ENCODE peak calls at places on chromosomes 5 and 9, in eight cellular contexts. X is iPS DF 6.9, Y is right atrium auricular region, E is H1, C is astrocyte of the spinal cord, W is psoas muscle, V is uterus, G is Karpas-422. B is an unnamed sample.

GRCh38 chr5:57335092-57335491 is 147.5 kb downstream of the ACTBL2 start:
- DNase-seq in X (no peak), Y (no peak), E (no peak), C (peak), W (no peak), V (no peak), G (no peak), B (no peak)

GRCh38 chr5:1106385-1107166 is 5.3 kb downstream of the SLC12A7 start:
- DNase-seq in X (no peak), Y (no peak), E (no peak), C (no peak), W (no peak), V (no peak), G (no peak), B (no peak)

GRCh38 chr5:158056426-158056825 is 197.5 kb upstream of the CLINT1 start:
- DNase-seq in X (no peak), Y (no peak), E (no peak), C (no peak), W (no peak), V (no peak), G (no peak), B (peak)

GRCh38 chr5:109911731-109912130 is 222.0 kb downstream of the MAN2A1 start:
- DNase-seq in X (no peak), Y (no peak), E (no peak), C (peak), W (no peak), V (no peak), G (no peak), B (peak)

GRCh38 chr9:27337833-27338526 is 41.0 kb upstream of the EQTN start:
- DNase-seq in X (no peak), Y (no peak), E (no peak), C (no peak), W (no peak), V (no peak), G (no peak), B (no peak)

GRCh38 chr9:108956098-108956533 is 21.9 kb downstream of the ABITRAM start:
- DNase-seq in X (no peak), Y (no peak), E (no peak), C (no peak), W (no peak), V (no peak), G (no peak), B (no peak)

GRCh38 chr9:71349218-71349617 is 227.8 kb upstream of the TRPM3 start:
- DNase-seq in X (no peak), Y (no peak), E (no peak), C (peak), W (no peak), V (no peak), G (no peak), B (peak)

GRCh38 chr5:150183436-150183835 is 6.4 kb upstream of the SLC6A7 start:
- DNase-seq in X (no peak), Y (no peak), E (no peak), C (no peak), W (no peak), V (no peak), G (no peak), B (no peak)

GRCh38 chr9:75775173-75775572 is 115.3 kb upstream of the PCSK5 start:
- DNase-seq in X (no peak), Y (no peak), E (no peak), C (no peak), W (no peak), V (no peak), G (no peak), B (no peak)

GRCh38 chr5:55763736-55764420 is 26.0 kb downstream of the DDX4 start:
- DNase-seq in X (no peak), Y (no peak), E (no peak), C (no peak), W (no peak), V (no peak), G (no peak), B (no peak)

GRCh38 chr5:55850839-55851674 is at the start of gene IL31RA:
- DNase-seq in X (no peak), Y (no peak), E (no peak), C (peak), W (no peak), V (no peak), G (no peak), B (no peak)

GRCh38 chr9:4375424-4376195 is 75.7 kb upstream of the GLIS3 start:
- DNase-seq in X (no peak), Y (no peak), E (no peak), C (peak), W (no peak), V (no peak), G (no peak), B (peak)

GRCh38 chr9:96218821-96219614 is 83.0 kb downstream of the HSD17B3 start:
- DNase-seq in X (no peak), Y (no peak), E (no peak), C (no peak), W (no peak), V (no peak), G (no peak), B (no peak)
- H3K4me3 ChIP-seq in X (no peak), Y (peak), E (no peak), C (no peak), W (peak), V (no peak), G (no peak), B (no peak)

DNA sequence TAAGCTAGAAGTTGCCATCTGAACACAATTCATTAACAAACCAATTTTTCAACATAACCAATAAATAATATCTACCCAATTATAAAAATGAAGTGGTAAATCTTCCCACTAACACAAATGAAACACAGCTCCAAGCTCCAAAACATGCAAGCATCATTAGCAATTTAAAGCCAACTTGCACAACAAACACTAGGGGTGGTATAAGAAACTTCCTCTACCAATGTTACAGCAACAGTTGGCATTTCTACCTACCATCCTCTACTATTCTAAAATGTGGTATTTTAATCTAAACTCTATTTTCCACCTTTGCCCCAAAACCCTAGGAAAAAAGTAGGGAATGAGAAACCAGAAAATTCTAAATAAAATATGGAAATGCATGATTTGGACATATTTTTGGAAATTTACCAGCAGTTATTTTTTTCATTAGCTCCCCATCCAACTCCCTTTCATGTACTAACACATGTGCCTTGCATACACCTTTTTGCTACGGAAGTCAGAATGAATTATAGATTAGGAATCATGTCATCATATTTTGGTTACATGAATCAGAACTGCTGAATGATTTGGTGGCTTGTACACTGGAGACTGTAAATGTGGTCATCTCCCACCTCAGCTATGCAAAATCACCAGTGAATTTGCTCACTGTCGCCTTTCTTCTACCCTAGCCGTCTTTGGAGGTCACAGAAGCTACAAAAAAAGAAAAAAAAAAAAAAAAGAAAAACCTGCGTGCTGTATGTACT is 4.1 kb downstream of the NR6A1 start:
- DNase-seq in X (no peak), Y (no peak), E (no peak), C (no peak), W (no peak), V (no peak), G (peak), B (no peak)
- H3K4me3 ChIP-seq in X (no peak), Y (no peak), E (no peak), C (no peak), W (no peak), V (no peak), G (no peak), B (no peak)

DNA sequence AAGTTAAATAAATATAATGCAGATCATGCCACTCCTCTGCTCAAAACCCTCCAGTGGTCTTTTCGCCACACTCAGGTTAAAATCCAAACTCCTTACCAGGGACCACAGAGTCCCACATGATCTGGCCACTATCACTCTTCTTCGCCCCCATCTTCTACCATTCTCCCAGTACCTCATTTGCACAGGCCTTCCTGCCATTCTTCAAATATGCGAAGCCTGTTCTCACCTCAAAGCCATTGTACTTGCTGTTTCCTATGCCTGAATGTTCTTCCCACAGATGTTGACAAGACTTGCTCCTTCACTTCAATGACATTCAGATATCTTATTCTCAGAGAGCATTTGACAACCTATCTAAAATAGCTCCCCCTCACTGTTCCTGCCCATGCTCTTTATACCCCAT is 10.9 kb downstream of the TEX10 start:
- DNase-seq in X (no peak), Y (no peak), E (no peak), C (no peak), W (no peak), V (no peak), G (no peak), B (no peak)
- H3K4me3 ChIP-seq in X (no peak), Y (no peak), E (no peak), C (no peak), W (no peak), V (no peak), G (peak), B (no peak)

GRCh38 chr5:6631441-6631840 is 1.4 kb downstream of the NSUN2 start:
- DNase-seq in X (no peak), Y (no peak), E (no peak), C (no peak), W (no peak), V (no peak), G (no peak), B (peak)
- H3K4me3 ChIP-seq in X (no peak), Y (no peak), E (peak), C (no peak), W (peak), V (no peak), G (peak), B (peak)

DNA sequence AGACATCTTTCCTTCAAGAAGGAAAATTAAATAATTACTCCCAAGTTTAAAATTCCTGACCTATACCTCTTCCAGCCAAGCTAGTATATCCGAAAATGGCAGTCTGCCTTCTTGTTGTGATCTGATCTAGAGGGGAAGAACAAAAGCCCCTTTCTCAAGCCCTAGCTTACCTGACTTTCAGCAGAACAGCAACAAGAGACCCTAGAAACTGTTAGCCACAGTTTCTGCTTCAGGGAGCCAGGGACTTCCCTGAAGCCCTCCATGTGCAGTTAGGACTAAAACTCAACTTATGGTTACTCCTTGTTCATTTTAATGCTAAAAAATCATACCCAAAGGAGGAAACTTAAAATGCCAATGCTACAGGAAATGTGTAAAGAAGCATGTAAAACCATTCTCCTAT is 366.7 kb upstream of the CTNND2 start:
- DNase-seq in X (no peak), Y (no peak), E (no peak), C (no peak), W (no peak), V (no peak), G (no peak), B (no peak)
- H3K4me3 ChIP-seq in X (no peak), Y (no peak), E (no peak), C (no peak), W (no peak), V (no peak), G (no peak), B (no peak)

DNA sequence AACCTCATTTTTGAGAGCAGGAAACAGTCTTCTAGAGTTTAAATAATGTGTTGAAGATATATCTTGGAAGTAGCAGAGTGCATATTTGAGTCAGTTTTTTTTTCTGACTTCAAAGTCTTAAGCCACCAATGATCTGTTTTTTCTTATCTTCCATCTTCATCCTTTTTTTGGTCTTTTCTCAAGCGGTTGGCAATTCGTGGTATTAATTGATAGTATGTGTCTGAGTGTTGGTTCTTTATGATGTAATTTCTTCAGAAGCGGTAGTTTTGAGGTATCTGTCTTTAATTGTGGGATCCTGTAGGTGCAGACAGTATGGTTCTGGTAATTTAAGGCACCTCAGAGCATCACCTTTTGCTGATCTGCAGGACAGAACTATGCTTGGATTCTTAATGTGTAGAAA is 3.9 kb downstream of the CSNK1G3 start:
- DNase-seq in X (no peak), Y (no peak), E (no peak), C (no peak), W (no peak), V (no peak), G (no peak), B (no peak)
- H3K4me3 ChIP-seq in X (no peak), Y (no peak), E (no peak), C (no peak), W (no peak), V (no peak), G (no peak), B (no peak)

DNA sequence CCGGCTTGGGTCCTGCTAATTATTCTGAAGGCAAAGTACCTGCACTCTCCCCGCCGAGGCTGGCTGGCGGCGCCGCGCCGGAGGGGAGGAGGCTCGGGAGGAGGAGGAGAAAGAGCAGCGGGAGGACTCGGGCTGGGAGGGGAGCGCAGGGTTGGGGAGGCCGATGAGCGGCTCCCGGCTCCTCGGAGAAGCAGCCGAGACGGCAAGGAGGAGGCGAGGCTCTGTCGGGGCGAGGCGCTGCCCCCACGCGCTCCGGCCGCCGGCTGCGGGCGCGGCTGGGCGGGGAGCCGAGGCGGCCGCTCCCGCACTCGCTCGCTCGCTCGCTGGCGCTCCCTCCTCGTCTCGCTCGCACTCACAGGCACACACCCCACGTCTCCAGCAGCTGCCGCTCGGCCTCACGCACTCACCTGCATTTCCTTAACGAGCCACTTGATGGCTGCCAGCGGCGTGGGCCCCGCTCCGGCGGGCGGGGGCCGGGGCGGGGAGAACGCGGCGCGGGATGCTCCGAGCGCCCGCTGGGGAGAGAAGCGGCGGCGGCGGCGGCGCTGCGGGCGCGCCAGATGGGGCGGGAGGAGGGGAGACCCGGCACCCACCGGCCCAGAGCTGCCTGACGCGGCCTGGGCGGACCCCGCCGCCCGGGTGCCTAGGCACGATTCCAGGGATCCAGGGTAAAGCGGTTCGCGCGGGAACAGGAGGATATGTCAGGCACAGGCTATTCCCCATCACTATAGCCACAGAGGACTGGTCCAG is at the start of gene PTPRD:
- DNase-seq in X (no peak), Y (no peak), E (peak), C (peak), W (peak), V (no peak), G (no peak), B (peak)
- H3K4me3 ChIP-seq in X (peak), Y (peak), E (peak), C (peak), W (peak), V (peak), G (no peak), B (peak)

GRCh38 chr5:180080670-180081280 is 9.2 kb upstream of the RNF130 start:
- DNase-seq in X (no peak), Y (no peak), E (no peak), C (no peak), W (no peak), V (no peak), G (peak), B (no peak)
- H3K4me3 ChIP-seq in X (no peak), Y (no peak), E (no peak), C (no peak), W (no peak), V (no peak), G (no peak), B (no peak)

DNA sequence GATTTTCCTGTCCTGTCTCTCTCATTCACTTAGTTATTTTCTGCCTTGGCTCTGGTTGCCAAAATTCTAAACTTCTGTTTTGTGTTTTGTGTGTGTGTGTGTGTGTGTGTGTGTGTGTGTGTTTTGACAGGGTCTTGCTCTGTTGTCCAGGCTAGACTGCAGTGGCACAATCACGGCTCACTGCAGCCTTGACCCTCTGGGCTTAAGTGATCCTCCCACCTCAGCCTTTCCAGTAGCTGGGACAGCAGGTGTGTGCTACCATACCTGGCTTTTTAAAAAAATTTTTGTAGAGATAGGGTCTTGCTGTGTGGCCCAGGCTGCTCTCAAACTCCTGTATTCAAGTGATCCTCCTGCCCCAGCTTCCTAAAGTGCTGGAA is 17.2 kb downstream of the UBE2D2 start:
- DNase-seq in X (no peak), Y (no peak), E (no peak), C (no peak), W (no peak), V (no peak), G (peak), B (no peak)
- H3K4me3 ChIP-seq in X (no peak), Y (no peak), E (no peak), C (no peak), W (no peak), V (no peak), G (no peak), B (no peak)

GRCh38 chr9:33153666-33154065 is 13.5 kb downstream of the B4GALT1 start:
- DNase-seq in X (no peak), Y (no peak), E (no peak), C (no peak), W (no peak), V (no peak), G (no peak), B (no peak)

GRCh38 chr9:33154368-33154767 is 12.8 kb downstream of the B4GALT1 start:
- DNase-seq in X (no peak), Y (no peak), E (no peak), C (no peak), W (no peak), V (no peak), G (no peak), B (no peak)

GRCh38 chr9:33151007-33151557 is 16.1 kb downstream of the B4GALT1 start:
- DNase-seq in X (no peak), Y (peak), E (no peak), C (peak), W (peak), V (peak), G (no peak), B (peak)

GRCh38 chr9:33153001-33153400 is 14.1 kb downstream of the B4GALT1 start:
- DNase-seq in X (no peak), Y (no peak), E (no peak), C (no peak), W (no peak), V (no peak), G (no peak), B (no peak)

DNA sequence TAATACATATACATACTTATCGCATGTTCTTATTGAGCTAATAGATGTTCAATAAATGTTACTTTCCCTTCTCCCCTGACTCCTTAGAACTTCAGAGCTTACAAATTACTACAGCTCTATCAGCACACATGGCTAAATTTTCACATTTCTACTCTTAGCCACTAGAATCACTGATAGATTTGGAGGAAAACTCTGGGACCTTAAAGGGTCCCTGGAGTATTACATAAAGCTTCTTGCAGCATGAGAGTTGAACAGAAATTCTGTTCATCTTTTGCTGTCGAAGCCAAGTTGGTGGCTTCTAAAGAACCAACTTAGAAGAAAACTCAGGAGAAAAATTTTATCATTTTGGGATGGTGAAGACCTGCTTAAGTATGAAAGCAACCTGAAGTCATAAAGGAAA is 15.5 kb downstream of the B4GALT1 start:
- DNase-seq in X (no peak), Y (no peak), E (no peak), C (no peak), W (no peak), V (no peak), G (no peak), B (no peak)
- H3K4me3 ChIP-seq in X (no peak), Y (no peak), E (no peak), C (no peak), W (peak), V (no peak), G (no peak), B (no peak)

B was measured in cardiac muscle cell.